ENCODE peak calls at places on chromosomes 16 and 17, in seven cellular contexts. T is GM12878, O is SK-N-SH, U is PC-3, C is H1, H is endothelial cell of umbilical vein, I is fibroblast of lung. B is an unnamed sample. For H3K4me1, the result is how much of the 10 kb centered on the place peaks cover.

GRCh38 chr17:2179615-2180295 is 123.8 kb downstream of the SMG6 start:
- DNase-seq in T (no peak), O (peak), U (no peak), C (no peak), H (peak), I (peak), B (peak)

GRCh38 chr17:74380086-74380958 is 13.0 kb downstream of the GPR142 start:
- DNase-seq in T (no peak), O (no peak), U (peak), C (peak), H (no peak), I (no peak), B (peak)

GRCh38 chr17:74334393-74335039 is 8.5 kb downstream of the KIF19 start:
- DNase-seq in T (no peak), O (no peak), U (no peak), C (no peak), H (no peak), I (no peak), B (no peak)

GRCh38 chr16:85428168-85428898 is 184.8 kb upstream of the GSE1 start:
- DNase-seq in T (no peak), O (peak), U (peak), C (peak), H (peak), I (no peak), B (no peak)

GRCh38 chr17:76529224-76529642 is 8.3 kb downstream of the CYGB start:
- DNase-seq in T (no peak), O (peak), U (peak), C (no peak), H (peak), I (peak), B (peak)

GRCh38 chr17:80882926-80883685 is 108.5 kb upstream of the CHMP6 start:
- DNase-seq in T (no peak), O (no peak), U (no peak), C (no peak), H (no peak), I (no peak), B (no peak)

GRCh38 chr16:30797670-30798309 is 10.8 kb upstream of the ZNF629 start:
- DNase-seq in T (no peak), O (no peak), U (no peak), C (no peak), H (no peak), I (no peak), B (no peak)

GRCh38 chr17:82372063-82372590 is 562 bp downstream of the UTS2R start:
- DNase-seq in T (no peak), O (peak), U (no peak), C (no peak), H (no peak), I (no peak), B (no peak)

GRCh38 chr16:23516366-23517137 is 6.3 kb upstream of the GGA2 start:
- DNase-seq in T (no peak), O (no peak), U (no peak), C (no peak), H (no peak), I (no peak), B (no peak)

GRCh38 chr17:33335491-33336173 is 42.5 kb upstream of the ASIC2 start:
- DNase-seq in T (no peak), O (no peak), U (no peak), C (peak), H (no peak), I (no peak), B (no peak)

GRCh38 chr17:75502746-75503329 is 12.5 kb downstream of the CASKIN2 start:
- DNase-seq in T (no peak), O (no peak), U (no peak), C (no peak), H (no peak), I (no peak), B (no peak)

GRCh38 chr17:57921342-57921741 is 33.9 kb downstream of the CUEDC1 start:
- DNase-seq in T (no peak), O (no peak), U (no peak), C (no peak), H (no peak), I (peak), B (no peak)

GRCh38 chr17:43553501-43554018 is 7.4 kb upstream of the ETV4 start:
- DNase-seq in T (no peak), O (peak), U (no peak), C (no peak), H (no peak), I (no peak), B (no peak)

GRCh38 chr16:1548727-1549126 is 15.3 kb downstream of the TMEM204 start:
- DNase-seq in T (no peak), O (no peak), U (no peak), C (no peak), H (peak), I (no peak), B (no peak)

GRCh38 chr17:28384281-28385036 is 13.0 kb downstream of the SARM1 start:
- DNase-seq in T (no peak), O (no peak), U (peak), C (peak), H (peak), I (no peak), B (peak)

GRCh38 chr17:73069164-73069774 is 23.2 kb downstream of the SLC39A11 start:
- DNase-seq in T (no peak), O (no peak), U (no peak), C (no peak), H (no peak), I (peak), B (no peak)

GRCh38 chr17:72825218-72825617 is 267.3 kb downstream of the SLC39A11 start:
- DNase-seq in T (no peak), O (no peak), U (no peak), C (no peak), H (no peak), I (no peak), B (no peak)

GRCh38 chr17:37081287-37081686 is 132.5 kb downstream of the AATF start:
- DNase-seq in T (no peak), O (no peak), U (no peak), C (no peak), H (peak), I (no peak), B (no peak)

GRCh38 chr17:72640415-72641165 is 451.9 kb downstream of the SLC39A11 start:
- DNase-seq in T (no peak), O (no peak), U (peak), C (no peak), H (no peak), I (no peak), B (no peak)

GRCh38 chr17:42114118-42114517 is 1.6 kb upstream of the DHX58 start:
- DNase-seq in T (no peak), O (no peak), U (no peak), C (no peak), H (no peak), I (no peak), B (no peak)
- H3K4me1 ChIP-seq in T (under half), O (under half), U (under half), C (under half), H (under half), I (under half), B (under half)

DNA sequence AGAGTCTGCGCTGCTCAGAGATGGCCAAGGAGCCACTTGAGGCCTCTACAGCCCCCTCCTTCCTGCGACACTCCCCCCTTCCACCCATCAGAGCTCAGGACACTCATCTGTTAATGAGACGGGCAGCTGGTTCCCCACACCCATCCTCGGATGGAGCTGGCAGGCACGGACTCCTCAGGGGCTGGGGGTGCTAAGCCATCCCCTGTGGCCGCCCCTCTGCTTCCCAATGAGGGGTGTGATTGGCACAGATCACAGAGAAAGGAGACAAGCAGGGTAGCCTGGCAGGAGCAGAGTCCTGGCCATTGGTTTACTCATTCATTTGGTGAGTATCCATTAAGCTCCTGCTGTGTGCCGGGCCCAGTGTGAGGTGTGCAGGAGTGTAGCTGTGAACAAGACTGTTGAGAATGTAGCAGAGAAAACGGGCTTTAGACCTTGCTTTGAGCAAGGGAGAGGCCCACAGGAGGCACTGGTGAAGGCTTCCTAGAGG is 12.6 kb upstream of the CRHR1 start:
- DNase-seq in T (no peak), O (no peak), U (no peak), C (peak), H (no peak), I (no peak), B (no peak)
- H2AFZ ChIP-seq in T (no peak), O (no peak), U (no peak), C (peak), H (no peak), I (no peak), B (no peak)

GRCh38 chr16:81598083-81598482 is 153.5 kb downstream of the CMIP start:
- DNase-seq in T (no peak), O (no peak), U (no peak), C (no peak), H (no peak), I (no peak), B (no peak)

GRCh38 chr16:81601008-81601428 is 156.4 kb downstream of the CMIP start:
- DNase-seq in T (no peak), O (peak), U (peak), C (no peak), H (no peak), I (peak), B (peak)

GRCh38 chr16:81597079-81597658 is 152.6 kb downstream of the CMIP start:
- DNase-seq in T (no peak), O (no peak), U (no peak), C (no peak), H (no peak), I (no peak), B (no peak)

GRCh38 chr16:81600275-81600674 is 155.7 kb downstream of the CMIP start:
- DNase-seq in T (no peak), O (peak), U (peak), C (no peak), H (peak), I (peak), B (peak)

GRCh38 chr16:81599034-81599744 is 154.6 kb downstream of the CMIP start:
- DNase-seq in T (no peak), O (no peak), U (peak), C (no peak), H (no peak), I (no peak), B (no peak)
- H3K27ac ChIP-seq in T (no peak), O (no peak), U (peak), C (no peak), H (no peak), I (no peak), B (peak)

GRCh38 chr17:48588519-48588918 is 1.5 kb downstream of the HOXB3 start:
- DNase-seq in T (no peak), O (no peak), U (no peak), C (no peak), H (no peak), I (peak), B (no peak)
- H3K4me1 ChIP-seq in T (under half), O (under half), U (under half), C (under half), H (under half), I (under half), B (under half)

DNA sequence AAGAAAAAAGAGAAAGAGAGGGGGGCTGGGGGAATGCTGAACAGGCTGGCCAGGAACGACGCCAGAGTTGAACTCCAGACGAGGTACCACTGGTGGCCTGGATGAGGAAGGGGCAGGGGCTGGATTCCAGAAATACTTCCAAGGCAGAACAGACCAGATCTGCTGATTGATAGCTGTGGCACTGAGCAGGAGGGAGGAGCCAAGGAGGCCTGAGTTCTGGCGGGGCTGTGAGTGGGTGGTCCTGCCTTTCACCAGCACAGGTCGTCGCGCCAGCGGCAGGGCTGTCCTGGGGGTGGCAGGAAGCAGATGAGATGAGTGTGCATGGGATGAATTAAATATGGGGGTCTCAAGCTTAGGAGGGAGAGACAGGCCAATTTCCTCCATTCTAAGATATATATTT is 5.5 kb downstream of the CCDC42 start:
- DNase-seq in T (no peak), O (no peak), U (no peak), C (peak), H (no peak), I (no peak), B (peak)
- H2AFZ ChIP-seq in T (no peak), O (no peak), U (no peak), C (peak), H (no peak), I (no peak), B (no peak)

DNA sequence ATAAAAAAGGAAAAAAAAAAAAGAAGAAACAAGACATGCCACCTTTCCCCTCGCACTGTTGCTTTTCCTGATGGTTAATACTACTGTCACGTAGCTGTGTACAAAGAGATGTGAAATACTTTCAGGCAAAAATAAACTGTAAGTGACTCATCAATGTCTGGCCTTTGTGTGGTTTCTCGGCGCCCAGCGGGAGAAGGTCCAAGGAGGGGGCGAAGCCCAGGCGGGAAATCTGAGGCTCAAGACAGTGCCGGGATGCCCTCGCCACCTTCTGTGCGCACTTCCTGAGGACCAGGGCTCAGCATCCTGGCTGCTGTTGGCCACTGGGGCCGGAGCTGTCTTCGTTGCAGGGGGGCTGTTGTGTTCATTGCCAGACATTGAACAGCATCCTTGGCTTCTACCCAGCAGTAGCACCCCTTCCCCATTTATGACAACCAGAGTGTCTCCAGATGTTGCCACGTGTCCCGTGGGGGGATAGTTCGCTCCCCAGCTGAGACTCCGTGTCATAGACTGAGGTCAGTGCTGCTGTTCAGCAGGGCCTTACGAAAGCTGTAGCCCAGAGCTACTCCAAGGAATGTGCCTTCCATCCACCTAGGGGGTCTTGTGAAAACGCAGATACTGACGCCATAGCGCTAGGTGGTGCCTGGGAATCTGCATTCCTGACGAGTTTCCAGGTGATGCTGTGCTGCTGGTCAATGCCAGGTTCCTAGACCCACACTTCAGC is 67.3 kb upstream of the PLCG2 start:
- DNase-seq in T (no peak), O (peak), U (peak), C (no peak), H (peak), I (peak), B (peak)
- H3K27ac ChIP-seq in T (no peak), O (no peak), U (no peak), C (no peak), H (peak), I (no peak), B (peak)

DNA sequence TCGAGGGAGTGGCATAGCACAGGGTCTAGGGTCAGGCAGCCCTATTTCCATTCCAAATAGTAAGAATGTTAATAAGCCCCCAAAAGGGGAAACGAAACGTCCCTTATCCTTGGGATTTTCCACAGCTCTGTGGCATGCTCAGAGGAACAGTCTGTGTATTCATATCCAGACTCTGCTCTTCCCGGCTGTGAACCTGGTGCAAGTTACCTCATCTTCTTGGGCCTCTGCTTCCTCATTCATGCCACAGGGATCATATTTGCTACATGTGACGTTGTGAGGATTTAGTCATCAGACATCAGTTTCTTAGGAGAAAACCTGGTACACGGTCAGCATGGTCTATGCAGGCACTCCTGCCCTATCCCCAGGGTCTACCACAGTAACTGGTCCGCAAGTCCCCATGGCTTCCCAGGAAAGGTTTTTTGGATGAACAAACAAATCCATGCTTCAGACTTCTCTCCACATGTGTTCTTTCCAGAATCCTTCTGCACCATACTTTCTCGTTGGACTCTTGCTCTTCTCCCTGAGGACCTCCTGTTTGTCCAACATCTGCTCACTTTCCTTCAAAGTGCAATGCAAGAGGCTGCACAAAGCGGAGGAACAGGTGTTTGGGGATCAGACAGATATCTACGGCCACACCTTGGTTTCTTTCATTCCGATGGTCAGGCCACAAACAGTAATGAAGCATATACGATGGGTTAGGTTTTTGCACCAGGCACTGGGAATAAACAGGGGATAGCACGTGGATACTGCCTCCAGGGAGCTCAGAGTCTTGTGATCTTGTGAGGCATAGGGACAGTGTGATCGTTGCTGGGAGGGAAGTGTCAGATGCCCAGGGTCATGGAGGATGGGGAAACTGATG is 17.7 kb downstream of the GLP2R start:
- DNase-seq in T (no peak), O (no peak), U (no peak), C (no peak), H (no peak), I (no peak), B (no peak)
- H3K4me1 ChIP-seq in T (under half), O (under half), U (under half), C (under half), H (under half), I (under half), B (under half)

DNA sequence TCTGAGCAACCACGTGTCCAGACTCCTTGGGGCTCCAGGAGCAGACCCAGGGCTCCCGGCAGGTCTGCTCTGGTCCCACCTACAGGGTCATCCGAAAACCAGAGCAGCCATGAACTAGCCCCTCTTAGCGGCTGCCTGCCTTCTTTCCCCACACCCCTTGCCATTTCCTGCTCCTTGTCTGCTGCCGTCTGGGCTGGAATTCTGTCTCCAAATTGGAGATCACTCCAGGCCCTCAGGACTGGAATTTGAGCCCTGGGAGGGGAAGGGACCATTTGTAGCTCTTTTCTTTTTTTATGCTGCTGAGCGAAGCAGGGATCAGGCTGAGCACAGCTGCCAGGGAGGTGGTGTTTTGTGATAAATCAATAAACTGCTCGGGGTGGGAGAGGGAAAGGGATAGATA is 257.4 kb downstream of the ENGASE start:
- DNase-seq in T (no peak), O (no peak), U (no peak), C (no peak), H (no peak), I (no peak), B (no peak)
- H2AFZ ChIP-seq in T (no peak), O (no peak), U (no peak), C (no peak), H (no peak), I (no peak), B (no peak)

DNA sequence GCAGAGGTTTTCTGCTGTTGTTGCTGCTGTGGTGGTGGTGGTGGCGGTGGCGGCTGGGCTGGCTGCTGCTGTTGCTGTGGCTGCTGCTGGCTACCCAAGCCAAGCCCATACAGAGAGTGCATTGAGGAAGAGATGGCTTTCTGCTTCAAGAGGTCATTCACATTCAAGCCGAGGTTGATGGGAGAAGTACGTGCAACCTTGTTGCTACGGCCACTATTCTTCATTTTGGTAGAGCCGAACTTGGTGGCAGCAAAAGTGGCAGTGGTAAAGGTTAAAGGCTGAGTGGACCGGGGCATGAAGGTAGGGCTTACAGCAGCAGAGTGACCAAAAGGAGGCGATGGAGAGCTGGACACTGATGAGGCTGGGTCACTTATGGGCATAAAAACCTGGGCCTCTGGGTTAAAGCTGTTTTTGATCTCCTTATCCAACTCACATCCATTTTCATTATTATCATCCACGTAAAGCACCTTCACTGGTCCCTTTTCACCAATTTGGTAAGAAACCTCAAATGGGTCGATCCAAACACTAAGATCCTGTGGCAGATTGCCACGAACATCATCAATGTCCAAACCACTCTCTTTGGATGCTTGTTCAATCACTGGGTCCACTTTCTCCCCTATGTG is 2.8 kb downstream of the TOB1 start:
- DNase-seq in T (no peak), O (peak), U (peak), C (peak), H (peak), I (peak), B (peak)
- H3K27ac ChIP-seq in T (no peak), O (peak), U (no peak), C (no peak), H (no peak), I (no peak), B (peak)

B was measured in hepatocyte.